ENCODE peak calls at places on chromosomes 7 and 10, in seven cellular contexts. U is endothelial cell; H is activated CD8-positive, alpha-beta memory T cell treated with anti-CD3 and anti-CD28 coated beads for 48 hours; G is mesothelial cell of epicardium; J is HCT116; W is cardiac septum; C is substantia nigra. N is an unnamed sample.

GRCh38 chr10:97574374-97575100 is 2.0 kb downstream of the ANKRD2 start:
- DNase-seq in U (no peak), H (no peak), G (no peak), J (peak; percentile 85), W (peak; percentile 85), C (no peak), N (peak; percentile 77)

GRCh38 chr7:16129431-16130126 is 291.8 kb downstream of the CRPPA start:
- DNase-seq in U (no peak), H (no peak), G (no peak), J (peak; percentile 34), W (no peak), C (no peak), N (no peak)

GRCh38 chr7:80517177-80517804 is 5.4 kb upstream of the GNAT3 start:
- DNase-seq in U (no peak), H (no peak), G (no peak), J (no peak), W (no peak), C (no peak), N (no peak)

GRCh38 chr10:31749293-31749692 is 179.3 kb downstream of the ARHGAP12 start:
- DNase-seq in U (no peak), H (no peak), G (no peak), J (no peak), W (no peak), C (no peak), N (no peak)

GRCh38 chr7:97873606-97874005 is 1.4 kb upstream of the ASNS start:
- DNase-seq in U (no peak), H (no peak), G (no peak), J (no peak), W (no peak), C (no peak), N (no peak)

GRCh38 chr10:112871021-112871420 is 79.0 kb upstream of the TCF7L2 start:
- DNase-seq in U (no peak), H (no peak), G (no peak), J (no peak), W (no peak), C (no peak), N (no peak)

GRCh38 chr10:121734517-121735137 is 136.4 kb upstream of the FGFR2 start:
- DNase-seq in U (peak; percentile 8), H (no peak), G (no peak), J (peak; percentile 19), W (no peak), C (no peak), N (no peak)

GRCh38 chr7:54072710-54073109 is 469.5 kb upstream of the VSTM2A start:
- DNase-seq in U (no peak), H (no peak), G (no peak), J (no peak), W (no peak), C (no peak), N (no peak)

GRCh38 chr10:11147723-11148122 is 130.1 kb downstream of the CELF2 start:
- DNase-seq in U (no peak), H (no peak), G (no peak), J (no peak), W (no peak), C (no peak), N (no peak)

GRCh38 chr7:39609462-39610149 is 13.8 kb upstream of the RALA start:
- DNase-seq in U (peak; percentile 55), H (no peak), G (peak; percentile 55), J (no peak), W (no peak), C (no peak), N (peak; percentile 82)

GRCh38 chr7:128121731-128122576 is 90.7 kb upstream of the LRRC4 start:
- DNase-seq in U (no peak), H (no peak), G (no peak), J (no peak), W (no peak), C (no peak), N (peak; percentile 88)

GRCh38 chr10:48494073-48494472 is 110.8 kb downstream of the ARHGAP22 start:
- DNase-seq in U (no peak), H (no peak), G (no peak), J (no peak), W (no peak), C (no peak), N (no peak)

GRCh38 chr10:22710139-22710745 is 4.1 kb downstream of the PIP4K2A start:
- DNase-seq in U (no peak), H (no peak), G (no peak), J (no peak), W (no peak), C (no peak), N (no peak)

GRCh38 chr7:15972767-15973362 is 286.4 kb upstream of the MEOX2 start:
- DNase-seq in U (no peak), H (no peak), G (no peak), J (no peak), W (no peak), C (no peak), N (no peak)

GRCh38 chr7:50672045-50672444 is 106.8 kb upstream of the DDC start:
- DNase-seq in U (no peak), H (no peak), G (no peak), J (no peak), W (no peak), C (no peak), N (peak; percentile 54)

GRCh38 chr10:42781893-42782445 is 626 bp upstream of the BMS1 start:
- DNase-seq in U (no peak), H (no peak), G (no peak), J (no peak), W (no peak), C (no peak), N (no peak)

GRCh38 chr7:48518092-48518491 is 346.8 kb downstream of the ABCA13 start:
- DNase-seq in U (no peak), H (no peak), G (no peak), J (no peak), W (no peak), C (no peak), N (no peak)

GRCh38 chr7:44615149-44615611 is 8.8 kb downstream of the OGDH start:
- DNase-seq in U (no peak), H (no peak), G (no peak), J (no peak), W (peak; percentile 75), C (no peak), N (no peak)

GRCh38 chr10:70748305-70748704 is 36.9 kb downstream of the TBATA start:
- DNase-seq in U (no peak), H (no peak), G (no peak), J (no peak), W (no peak), C (no peak), N (peak; percentile 32)

GRCh38 chr7:108581655-108582491 is 12.2 kb downstream of the DNAJB9 start:
- DNase-seq in U (no peak), H (no peak), G (no peak), J (no peak), W (no peak), C (no peak), N (no peak)

GRCh38 chr10:104041891-104042535 is 43.7 kb downstream of the COL17A1 start:
- DNase-seq in U (no peak), H (no peak), G (peak; percentile 16), J (no peak), W (no peak), C (no peak), N (no peak)

GRCh38 chr7:136214356-136214755 is 237.2 kb upstream of the MTPN start:
- DNase-seq in U (no peak), H (no peak), G (no peak), J (peak; percentile 0), W (no peak), C (no peak), N (no peak)

GRCh38 chr7:49001610-49002033 is 77.3 kb downstream of the CDC14C start:
- DNase-seq in U (peak; percentile 64), H (no peak), G (no peak), J (no peak), W (no peak), C (no peak), N (no peak)

GRCh38 chr10:119807960-119808697 is 64.5 kb downstream of the MCMBP start:
- DNase-seq in U (no peak), H (no peak), G (no peak), J (no peak), W (no peak), C (no peak), N (no peak)

GRCh38 chr10:97724341-97724941 is 10.9 kb downstream of the MARVELD1 start:
- DNase-seq in U (no peak), H (no peak), G (no peak), J (no peak), W (no peak), C (no peak), N (no peak)

N was measured in posterior vena cava.